ENCODE peak calls at places on chromosomes 4 and X, in nine cellular contexts. Q, X, U, C, R, S, O, A and D are unnamed samples. For H3K36me3, the result is how much of the 10 kb centered on the place peaks cover.

GRCh38 chr4:107988763-107989035 is 990 bp upstream of the HADH start:
- DNase-seq in U (peak), O (no peak), R (no peak), S (no peak), Q (no peak), C (no peak), A (no peak), X (no peak), D (no peak)

GRCh38 chr4:3523628-3524221 is 8.5 kb downstream of the LRPAP1 start:
- DNase-seq in X (no peak), A (no peak), C (no peak), S (no peak), R (no peak), U (no peak), Q (no peak), O (no peak), D (no peak)

GRCh38 chrX:69424910-69425309 is 79.2 kb upstream of the NALF2 start:
- DNase-seq in R (no peak), X (no peak), A (no peak), O (no peak), Q (no peak), C (no peak), S (no peak), U (no peak), D (no peak)

GRCh38 chrX:68829594-68830485 is 1.0 kb downstream of the EFNB1 start:
- DNase-seq in C (no peak), X (no peak), S (no peak), O (no peak), U (no peak), R (peak), Q (no peak), A (peak), D (no peak)

GRCh38 chr4:69032847-69033638 is 63.2 kb upstream of the UGT2B7 start:
- DNase-seq in U (no peak), C (no peak), R (no peak), A (peak), S (no peak), O (no peak), Q (no peak), X (no peak), D (peak)

GRCh38 chr4:19224820-19225219 is 1026.9 kb upstream of the SLIT2 start:
- DNase-seq in O (no peak), A (no peak), Q (no peak), U (no peak), C (no peak), S (no peak), X (no peak), R (no peak), D (no peak)

GRCh38 chr4:119237201-119237600 is 24.7 kb downstream of the USP53 start:
- DNase-seq in R (no peak), U (no peak), O (no peak), X (no peak), A (no peak), C (no peak), S (no peak), Q (no peak), D (no peak)

GRCh38 chr4:73721419-73721818 is 18.9 kb upstream of the CXCL8 start:
- DNase-seq in U (no peak), R (no peak), X (no peak), C (no peak), O (no peak), Q (no peak), A (no peak), S (no peak), D (no peak)

GRCh38 chrX:134676440-134676839 is 18.2 kb upstream of the PLAC1 start:
- DNase-seq in X (no peak), U (no peak), A (no peak), R (no peak), Q (peak), O (no peak), S (no peak), C (no peak), D (no peak)

GRCh38 chrX:11426712-11427081 is 133.5 kb downstream of the AMELX start:
- DNase-seq in Q (no peak), U (no peak), R (no peak), O (no peak), S (no peak), C (no peak), X (no peak), A (no peak), D (no peak)
- TF ChIP-seq POLR2A in Q (no peak), U (no peak), R (no peak), O (no peak), S (no peak), C (no peak), X (no peak), A (no peak), D (no peak)

GRCh38 chr4:82839624-82840023 is 41.0 kb upstream of the SCD5 start:
- DNase-seq in O (no peak), S (no peak), C (no peak), A (no peak), R (no peak), X (no peak), Q (no peak), U (no peak), D (no peak)
- H3K36me3 ChIP-seq in O (under half), S (under half), C (half or more), A (under half), R (under half), X (under half), Q (under half), U (under half), D (half or more)

GRCh38 chr4:8202526-8203375 is 3.7 kb downstream of the SH3TC1 start:
- DNase-seq in C (no peak), A (no peak), O (no peak), R (no peak), Q (no peak), U (no peak), X (no peak), S (no peak), D (peak)
- TF ChIP-seq CTCF in C (no peak), A (no peak), O (no peak), R (no peak), Q (no peak), U (no peak), X (no peak), S (no peak), D (no peak)

GRCh38 chr4:884259-884658 is 47.9 kb downstream of the GAK start:
- DNase-seq in O (no peak), U (no peak), X (no peak), R (no peak), S (no peak), A (no peak), C (no peak), Q (no peak), D (no peak)
- TF ChIP-seq POLR2A in O (no peak), U (no peak), X (no peak), R (no peak), S (no peak), A (no peak), C (no peak), Q (no peak), D (no peak)

GRCh38 chr4:6705638-6706037 is 4.0 kb downstream of the MRFAP1L1 start:
- DNase-seq in S (no peak), R (no peak), C (no peak), U (no peak), O (no peak), Q (no peak), A (no peak), X (no peak), D (no peak)
- H3K36me3 ChIP-seq in S (under half), R (under half), C (under half), U (under half), O (under half), Q (under half), A (under half), X (under half), D (under half)

GRCh38 chr4:122151982-122152698 is at the start of gene BLTP1:
- DNase-seq in Q (peak), O (peak), S (peak), A (peak), U (peak), X (peak), C (peak), R (peak), D (peak)
- TF ChIP-seq CTCF in Q (no peak), O (no peak), S (no peak), A (no peak), U (peak), X (peak), C (no peak), R (no peak), D (no peak)

GRCh38 chr4:75514131-75514948 is at the start of the genes RCHY1 and THAP6:
- DNase-seq in X (peak), S (peak), O (peak), U (peak), A (peak), Q (peak), C (peak), R (peak), D (peak)
- TF ChIP-seq POLR2A in X (no peak), S (peak), O (peak), U (peak), A (peak), Q (no peak), C (peak), R (peak), D (peak)

GRCh38 chr4:99917575-99917974 is 23.3 kb upstream of the LAMTOR3 start:
- DNase-seq in C (no peak), R (no peak), A (no peak), S (no peak), X (no peak), Q (no peak), U (no peak), O (no peak), D (no peak)
- H3K36me3 ChIP-seq in C (under half), R (under half), A (under half), S (under half), X (under half), Q (under half), U (under half), O (under half), D (under half)